ENCODE peak calls at places on chromosome 13, in seven cellular contexts. R, E, X, P, O, V and G are unnamed samples.

GRCh38 chr13:31310781-31311180 is 111.0 kb downstream of the B3GLCT start:
- DNase-seq in O (no peak), V (no peak), P (no peak), X (no peak), R (no peak), E (peak; percentile 47), G (no peak)

GRCh38 chr13:86856996-86857395 is 814.2 kb upstream of the SLITRK5 start:
- DNase-seq in R (no peak), O (no peak), P (no peak), V (peak; percentile 43), E (peak; percentile 23), X (no peak), G (no peak)

GRCh38 chr13:51782026-51782710 is 21.8 kb downstream of the DHRS12 start:
- DNase-seq in O (no peak), R (no peak), X (no peak), P (no peak), E (no peak), V (no peak), G (no peak)

GRCh38 chr13:110341445-110342247 is 34.6 kb downstream of the COL4A2 start:
- DNase-seq in P (no peak), V (no peak), O (peak; percentile 49), E (no peak), R (peak; percentile 42), X (no peak), G (peak; percentile 93)

GRCh38 chr13:64551755-64552154 is 2678.4 kb downstream of the PCDH9 start:
- DNase-seq in P (no peak), V (no peak), X (no peak), E (peak; percentile 60), R (no peak), O (no peak), G (peak; percentile 82)

GRCh38 chr13:78228940-78229339 is 310.3 kb upstream of the EDNRB start:
- DNase-seq in E (no peak), R (no peak), P (no peak), O (no peak), X (no peak), V (no peak), G (peak; percentile 50)

GRCh38 chr13:60019119-60019993 is 144.4 kb downstream of the DIAPH3 start:
- DNase-seq in O (no peak), X (no peak), R (no peak), E (peak; percentile 76), P (no peak), V (no peak), G (peak; percentile 58)

GRCh38 chr13:45482571-45483173 is 17.9 kb downstream of the COG3 start:
- DNase-seq in X (no peak), O (no peak), P (no peak), R (no peak), E (peak; percentile 61), V (no peak), G (peak; percentile 21)

GRCh38 chr13:36764957-36765356 is 54.1 kb upstream of the RFXAP start:
- DNase-seq in O (no peak), X (no peak), P (no peak), E (peak; percentile 8), R (no peak), V (peak; percentile 36), G (no peak)

GRCh38 chr13:114122591-114123211 is 9.7 kb downstream of the RASA3 start:
- DNase-seq in E (no peak), R (no peak), V (no peak), X (no peak), P (peak; percentile 24), O (no peak), G (no peak)

GRCh38 chr13:48186722-48187121 is 46.3 kb upstream of the ITM2B start:
- DNase-seq in X (no peak), P (no peak), V (no peak), O (no peak), R (no peak), E (no peak), G (no peak)

GRCh38 chr13:23696610-23697009 is 126.4 kb downstream of the TNFRSF19 start:
- DNase-seq in E (no peak), P (no peak), X (no peak), R (no peak), V (no peak), O (no peak), G (no peak)

GRCh38 chr13:102555914-102556553 is 40.8 kb upstream of the TPP2 start:
- DNase-seq in E (peak; percentile 75), P (no peak), V (no peak), R (peak; percentile 29), X (no peak), O (peak; percentile 9), G (peak; percentile 45)

GRCh38 chr13:40762849-40763248 is 8.1 kb downstream of the MRPS31 start:
- DNase-seq in P (no peak), O (no peak), V (no peak), E (no peak), X (no peak), R (no peak), G (no peak)

GRCh38 chr13:33351324-33351723 is 65.8 kb upstream of the STARD13 start:
- DNase-seq in O (no peak), V (no peak), R (no peak), P (no peak), X (no peak), E (no peak), G (peak; percentile 77)

DNA sequence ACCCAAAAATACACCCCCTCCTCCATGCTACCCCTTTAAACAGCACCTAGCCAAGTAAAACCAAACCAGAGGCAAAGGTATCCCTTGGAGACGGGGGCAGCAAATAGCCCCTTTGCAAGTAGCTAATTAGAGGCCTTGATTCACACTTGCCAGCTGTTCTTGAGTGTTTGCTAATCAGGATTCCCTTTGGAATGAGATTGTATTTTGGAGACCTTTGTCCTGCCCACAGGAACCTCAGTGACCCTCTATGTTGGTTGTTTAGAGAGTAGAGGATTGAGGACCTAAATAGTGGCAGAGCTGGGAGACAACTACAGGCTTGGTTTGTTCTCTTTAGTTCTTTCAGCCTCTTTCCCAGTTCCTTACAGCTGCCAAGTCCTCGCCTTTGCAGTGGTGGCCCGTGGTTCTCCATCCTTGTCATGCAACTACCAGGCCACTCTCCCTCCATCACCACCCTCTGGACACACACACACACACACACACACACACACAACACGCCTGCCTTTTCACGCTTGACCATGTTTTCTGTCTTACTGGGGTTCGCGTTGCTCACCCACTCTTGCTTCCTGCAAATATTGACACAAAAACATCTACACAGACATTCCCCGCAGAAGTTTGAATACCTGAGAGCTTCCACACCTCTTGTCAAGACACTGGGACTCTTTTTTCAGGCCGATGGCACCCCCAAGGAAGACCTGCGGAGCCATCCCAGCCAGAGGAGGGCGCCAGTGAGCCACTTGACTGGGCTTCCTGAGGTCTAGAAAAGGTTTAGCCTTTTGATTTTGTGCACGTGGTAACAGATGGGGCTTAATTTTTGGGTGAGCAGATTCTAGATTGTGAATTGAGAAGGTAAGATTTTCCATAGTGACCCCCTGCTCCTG is 80.0 kb upstream of the GPR183 start:
- DNase-seq in V (peak; percentile 80), X (peak; percentile 57), P (peak; percentile 45), E (peak; percentile 54), O (peak; percentile 59), R (peak; percentile 83), G (peak; percentile 22)
- TF ChIP-seq CTCF in V (peak; percentile 96), X (no peak), P (peak; percentile 41), E (peak; percentile 51), O (peak; percentile 63), R (peak; percentile 66), G (peak; percentile 53)

DNA sequence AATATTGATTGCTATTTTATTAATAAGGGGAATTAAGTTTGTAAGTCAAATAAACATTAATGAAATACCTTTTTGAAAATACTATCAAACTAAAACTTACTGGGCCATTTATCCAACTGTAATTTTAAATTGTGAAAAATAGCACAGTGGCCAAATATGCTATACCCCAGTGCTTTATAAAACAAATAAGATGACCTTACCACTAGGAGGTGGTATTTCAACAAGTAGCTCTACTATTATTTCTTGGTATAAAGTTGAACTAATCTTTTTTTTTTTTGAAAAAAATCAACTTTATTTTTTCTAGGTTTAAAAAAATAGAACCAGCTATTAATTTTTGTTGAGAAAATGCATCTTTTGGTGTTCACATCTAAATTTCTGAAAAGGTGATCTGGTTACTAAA is 14.7 kb downstream of the LACC1 start:
- DNase-seq in P (no peak), X (no peak), R (no peak), E (no peak), O (no peak), V (no peak), G (no peak)
- TF ChIP-seq CTCF in P (peak; percentile 51), X (no peak), R (peak; percentile 71), E (peak; percentile 27), O (peak; percentile 13), V (peak; percentile 67), G (peak; percentile 26)

GRCh38 chr13:50082426-50083283 is 67.4 kb downstream of the KCNRG start:
- DNase-seq in R (peak; percentile 60), E (peak; percentile 92), V (peak; percentile 74), P (peak; percentile 36), O (peak; percentile 87), X (peak; percentile 51), G (peak; percentile 70)

GRCh38 chr13:50080856-50081105 is 65.5 kb downstream of the KCNRG start:
- DNase-seq in X (no peak), P (no peak), V (no peak), O (no peak), R (no peak), E (no peak), G (peak; percentile 44)

GRCh38 chr13:50081899-50082425 is 66.7 kb downstream of the KCNRG start:
- DNase-seq in O (peak; percentile 98), P (peak; percentile 99), V (peak; percentile 99), R (peak; percentile 99), X (peak; percentile 88), E (peak; percentile 99), G (peak; percentile 99)

GRCh38 chr13:50081106-50081898 is 66.1 kb downstream of the KCNRG start:
- DNase-seq in R (peak; percentile 51), O (peak; percentile 76), E (peak; percentile 61), X (peak; percentile 29), P (peak; percentile 63), V (peak; percentile 63), G (no peak)

GRCh38 chr13:50085063-50085462 is 69.8 kb downstream of the KCNRG start:
- DNase-seq in R (no peak), V (no peak), X (no peak), P (no peak), E (peak; percentile 51), O (peak; percentile 53), G (peak; percentile 68)
- TF ChIP-seq CTCF in R (peak; percentile 98), V (peak; percentile 79), X (no peak), P (peak; percentile 91), E (peak; percentile 59), O (peak; percentile 44), G (peak; percentile 46)

DNA sequence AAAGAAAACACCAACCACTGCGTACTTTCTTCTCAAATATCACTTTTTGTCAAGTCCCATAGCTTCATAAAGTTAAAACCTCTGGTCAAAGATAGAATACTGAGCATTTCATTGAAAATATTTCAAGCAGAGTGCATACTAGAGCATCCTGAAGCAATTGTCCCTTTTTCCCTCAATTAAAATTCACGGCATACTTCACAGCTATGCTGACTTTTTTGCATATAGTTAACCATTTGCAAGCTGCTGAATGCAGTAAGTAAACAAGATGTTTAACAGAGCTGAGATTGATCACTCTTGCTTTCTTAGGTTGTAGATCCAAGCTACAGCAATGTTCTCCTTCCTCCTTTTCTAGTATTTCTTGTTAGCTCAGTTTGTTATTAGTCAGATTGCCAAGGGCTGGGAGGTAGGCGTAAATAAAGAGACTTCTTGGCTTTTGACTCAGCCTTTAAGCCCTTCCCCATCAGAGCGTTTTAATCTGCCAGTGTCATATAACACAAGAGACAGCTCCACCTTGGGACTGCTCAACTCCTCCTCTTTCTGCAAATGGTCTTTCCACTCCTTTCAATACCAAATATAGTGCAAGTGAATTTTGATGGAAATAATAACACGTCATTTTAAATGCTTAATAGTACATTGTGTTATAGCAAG is at the start of gene SLITRK6:
- DNase-seq in P (no peak), E (peak; percentile 90), X (no peak), V (peak; percentile 35), O (peak; percentile 44), R (peak; percentile 18), G (peak; percentile 70)
- TF ChIP-seq CTCF in P (no peak), E (no peak), X (no peak), V (no peak), O (no peak), R (no peak), G (peak; percentile 5)